ENCODE peak calls at places on chromosomes 11 and 22, in six cellular contexts. N, C, X, B, T and I are unnamed samples.

GRCh38 chr22:28018461-28018927 is 99.4 kb upstream of the PITPNB start:
- DNase-seq in N (no peak), C (no peak), X (no peak), B (no peak), T (no peak), I (peak; percentile 11)

GRCh38 chr11:44484211-44484610 is 81.3 kb upstream of the CD82 start:
- DNase-seq in N (no peak), C (peak; percentile 38), X (no peak), B (no peak), T (peak; percentile 47), I (no peak)

GRCh38 chr11:12094872-12095800 is 15.3 kb upstream of the MICAL2 start:
- DNase-seq in N (no peak), C (no peak), X (no peak), B (no peak), T (peak; percentile 71), I (no peak)

GRCh38 chr11:131678658-131679340 is 308.4 kb downstream of the NTM start:
- DNase-seq in N (no peak), C (no peak), X (no peak), B (no peak), T (no peak), I (no peak)

GRCh38 chr11:122706261-122706660 is 50.7 kb downstream of the UBASH3B start:
- DNase-seq in N (no peak), C (peak; percentile 52), X (no peak), B (no peak), T (no peak), I (no peak)

GRCh38 chr11:47233989-47234668 is 14.5 kb downstream of the ACP2 start:
- DNase-seq in N (peak; percentile 59), C (peak; percentile 90), X (no peak), B (no peak), T (peak; percentile 38), I (peak; percentile 33)

GRCh38 chr11:65934014-65934413 is 11.3 kb upstream of the TSGA10IP start:
- DNase-seq in N (no peak), C (no peak), X (no peak), B (no peak), T (peak; percentile 48), I (no peak)

GRCh38 chr22:32818446-32819115 is 17.1 kb downstream of the TIMP3 start:
- DNase-seq in N (peak; percentile 9), C (no peak), X (no peak), B (no peak), T (no peak), I (no peak)

GRCh38 chr22:48653306-48653705 is 1174.4 kb downstream of the BRD1 start:
- DNase-seq in N (no peak), C (no peak), X (no peak), B (no peak), T (no peak), I (no peak)

GRCh38 chr11:74929431-74930363 is 19.2 kb downstream of the XRRA1 start:
- DNase-seq in N (peak; percentile 82), C (peak; percentile 91), X (peak; percentile 25), B (peak; percentile 54), T (peak; percentile 51), I (peak; percentile 35)

GRCh38 chr11:125202362-125202880 is 37.9 kb downstream of the PKNOX2 start:
- DNase-seq in N (no peak), C (no peak), X (no peak), B (no peak), T (no peak), I (no peak)

GRCh38 chr11:28542556-28542955 is 434.4 kb downstream of the METTL15 start:
- DNase-seq in N (no peak), C (no peak), X (no peak), B (no peak), T (no peak), I (no peak)

GRCh38 chr11:29333993-29334780 is 682.6 kb downstream of the KCNA4 start:
- DNase-seq in N (no peak), C (peak; percentile 74), X (no peak), B (no peak), T (no peak), I (no peak)

GRCh38 chr22:31628969-31629723 is 32.9 kb downstream of the PISD start:
- DNase-seq in N (no peak), C (no peak), X (no peak), B (no peak), T (peak; percentile 48), I (no peak)

GRCh38 chr11:1832181-1832988 is 2.4 kb upstream of the SYT8 start:
- DNase-seq in N (peak; percentile 56), C (peak; percentile 44), X (no peak), B (no peak), T (peak; percentile 85), I (no peak)

GRCh38 chr11:18229501-18229900 is 7.1 kb downstream of the SAA4 start:
- DNase-seq in N (no peak), C (no peak), X (no peak), B (no peak), T (no peak), I (no peak)

GRCh38 chr22:44347098-44347497 is 34.3 kb upstream of the SHISAL1 start:
- DNase-seq in N (no peak), C (no peak), X (no peak), B (no peak), T (no peak), I (no peak)

GRCh38 chr11:60193687-60194433 is 11.0 kb upstream of the MS4A6A start:
- DNase-seq in N (peak; percentile 65), C (peak; percentile 60), X (no peak), B (no peak), T (peak; percentile 53), I (peak; percentile 67)

GRCh38 chr11:11171854-11172253 is 181.2 kb downstream of the CSNK2A3 start:
- DNase-seq in N (no peak), C (no peak), X (no peak), B (no peak), T (no peak), I (no peak)

GRCh38 chr11:61068581-61068980 is 33.7 kb upstream of the CD5 start:
- DNase-seq in N (no peak), C (no peak), X (no peak), B (no peak), T (no peak), I (no peak)

GRCh38 chr11:104001474-104001873 is 35.0 kb upstream of the DDI1 start:
- DNase-seq in N (no peak), C (no peak), X (no peak), B (no peak), T (no peak), I (no peak)

GRCh38 chr22:29148036-29148435 is 57.7 kb upstream of the EMID1 start:
- DNase-seq in N (no peak), C (no peak), X (no peak), B (no peak), T (no peak), I (no peak)

GRCh38 chr22:31952459-31952858 is 8.1 kb downstream of the YWHAH start:
- DNase-seq in N (peak; percentile 60), C (no peak), X (no peak), B (no peak), T (no peak), I (peak; percentile 42)

GRCh38 chr11:123330071-123330470 is 100.0 kb upstream of the GRAMD1B start:
- DNase-seq in N (peak; percentile 64), C (no peak), X (no peak), B (no peak), T (no peak), I (no peak)

GRCh38 chr22:30202531-30203006 is 44.0 kb downstream of the LIF start:
- DNase-seq in N (no peak), C (no peak), X (no peak), B (no peak), T (no peak), I (peak; percentile 74)

GRCh38 chr22:20022231-20023069 is 1.5 kb downstream of the TANGO2 start:
- DNase-seq in N (no peak), C (no peak), X (no peak), B (no peak), T (no peak), I (no peak)

GRCh38 chr22:20019661-20020532 is 1.0 kb upstream of the TANGO2 start:
- DNase-seq in N (no peak), C (no peak), X (no peak), B (no peak), T (no peak), I (no peak)

GRCh38 chr22:20023214-20023613 is 2.3 kb downstream of the TANGO2 start:
- DNase-seq in N (no peak), C (no peak), X (no peak), B (no peak), T (no peak), I (no peak)

GRCh38 chr22:20020533-20021195 is at the start of gene TANGO2:
- DNase-seq in N (peak; percentile 91), C (peak; percentile 83), X (no peak), B (peak; percentile 84), T (peak; percentile 100), I (peak; percentile 94)

GRCh38 chr22:20021196-20022181 is 579 bp downstream of the TANGO2 start:
- DNase-seq in N (peak; percentile 90), C (no peak), X (no peak), B (peak; percentile 88), T (peak; percentile 93), I (no peak)
- TF ChIP-seq POLR2A in N (no peak), C (no peak), X (no peak), B (peak; percentile 57), T (no peak), I (no peak)

GRCh38 chr22:46108564-46109473 is 41.5 kb upstream of the PPARA start:
- DNase-seq in N (peak; percentile 82), C (peak; percentile 73), X (no peak), B (no peak), T (peak; percentile 68), I (peak; percentile 72)
- H3K4me1 ChIP-seq in N (peaks cover 99% of the 10 kb centered on the region), C (peaks cover 99% of the 10 kb centered on the region), X (peaks cover 97% of the 10 kb centered on the region), B (peaks cover 91% of the 10 kb centered on the region), T (peaks cover 80% of the 10 kb centered on the region), I (peaks cover 72% of the 10 kb centered on the region)

GRCh38 chr11:3942160-3942955 is 86.9 kb downstream of the STIM1 start:
- DNase-seq in N (no peak), C (no peak), X (no peak), B (no peak), T (no peak), I (no peak)
- TF ChIP-seq POLR2A in N (no peak), C (no peak), X (no peak), B (no peak), T (no peak), I (no peak)

GRCh38 chr11:128575174-128575955 is 12.0 kb downstream of the ETS1 start:
- DNase-seq in N (no peak), C (no peak), X (no peak), B (no peak), T (no peak), I (no peak)

GRCh38 chr11:128574576-128575011 is 12.8 kb downstream of the ETS1 start:
- DNase-seq in N (no peak), C (no peak), X (no peak), B (no peak), T (no peak), I (no peak)

GRCh38 chr11:128573674-128574073 is 13.7 kb downstream of the ETS1 start:
- DNase-seq in N (no peak), C (no peak), X (no peak), B (no peak), T (no peak), I (no peak)

GRCh38 chr11:128575956-128576340 is 11.4 kb downstream of the ETS1 start:
- DNase-seq in N (no peak), C (no peak), X (no peak), B (no peak), T (no peak), I (peak; percentile 64)

DNA sequence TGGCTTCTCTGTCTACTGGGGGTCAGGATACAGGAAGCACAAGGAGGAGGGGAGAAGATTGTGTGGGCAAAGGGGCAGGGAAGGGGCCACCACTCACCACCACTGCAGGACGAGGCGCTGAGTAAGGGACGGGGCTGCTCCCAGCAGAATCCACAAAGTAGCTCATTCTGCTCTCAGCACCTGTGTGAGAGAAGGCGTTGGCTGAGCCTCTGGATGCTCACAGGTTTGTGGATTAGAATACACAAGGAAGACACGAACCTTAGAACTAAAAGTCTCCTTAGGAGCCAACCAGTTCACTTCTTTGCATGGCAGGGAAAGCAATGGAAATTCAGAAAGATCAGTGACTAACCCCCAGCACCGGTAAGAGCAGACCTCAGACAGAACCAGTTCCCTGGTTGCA is 14.4 kb downstream of the ETS1 start:
- DNase-seq in N (no peak), C (no peak), X (no peak), B (no peak), T (no peak), I (no peak)
- H3K4me1 ChIP-seq in N (peaks cover 6% of the 10 kb centered on the region), C (no peaks in the 10 kb centered on the region), X (peaks cover 13% of the 10 kb centered on the region), B (no peaks in the 10 kb centered on the region), T (no peaks in the 10 kb centered on the region), I (peaks cover 7% of the 10 kb centered on the region)